ENCODE peak calls at places on chromosome 21, in six cellular contexts. P, A, X, E, V and N are unnamed samples.
A peak's percentile ranks its signal among the peaks of the same experiment; 100 is the strongest.

GRCh38 chr21:35578831-35579470 is 481.4 kb downstream of the SETD4 start:
- DNase-seq in V (peak; percentile 83), A (no peak), X (peak; percentile 27), P (no peak), E (no peak), N (no peak)

GRCh38 chr21:16072692-16073091 is 342.9 kb downstream of the USP25 start:
- DNase-seq in X (peak; percentile 85), P (no peak), E (no peak), A (no peak), V (peak; percentile 99), N (no peak)

GRCh38 chr21:35203093-35204021 is 154.3 kb upstream of the RUNX1 start:
- DNase-seq in V (peak; percentile 92), P (no peak), E (no peak), X (peak; percentile 71), A (no peak), N (no peak)

GRCh38 chr21:28608646-28609045 is 384.0 kb downstream of the LTN1 start:
- DNase-seq in A (no peak), V (peak; percentile 18), E (no peak), X (no peak), P (no peak), N (no peak)

GRCh38 chr21:45975017-45975595 is 6.5 kb upstream of the COL6A1 start:
- DNase-seq in E (no peak), P (peak; percentile 85), X (peak; percentile 57), V (peak; percentile 69), A (no peak), N (no peak)

GRCh38 chr21:35940074-35940927 is 120.0 kb downstream of the SETD4 start:
- DNase-seq in V (peak; percentile 86), A (no peak), X (peak; percentile 89), E (peak; percentile 87), P (peak; percentile 55), N (peak; percentile 27)

GRCh38 chr21:34792504-34793089 is 123.8 kb downstream of the CLIC6 start:
- DNase-seq in X (no peak), V (no peak), P (no peak), A (no peak), E (no peak), N (no peak)

GRCh38 chr21:28393279-28393678 is 599.4 kb downstream of the LTN1 start:
- DNase-seq in X (no peak), P (no peak), V (no peak), E (no peak), A (no peak), N (peak; percentile 30)

GRCh38 chr21:34669149-34669879 is 520 bp downstream of the CLIC6 start:
- DNase-seq in P (peak; percentile 63), X (no peak), E (no peak), A (peak; percentile 76), V (no peak), N (no peak)

GRCh38 chr21:30426732-30427131 is 1.0 kb upstream of the KRTAP13-3 start:
- DNase-seq in X (no peak), E (no peak), P (peak; percentile 82), A (no peak), V (no peak), N (no peak)

GRCh38 chr21:33761104-33762036 is 119.1 kb downstream of the ITSN1 start:
- DNase-seq in X (peak; percentile 97), P (no peak), A (no peak), E (peak; percentile 45), V (peak; percentile 99), N (no peak)

GRCh38 chr21:19508442-19508841 is 1104.9 kb upstream of the TMPRSS15 start:
- DNase-seq in A (no peak), V (no peak), E (no peak), X (no peak), P (no peak), N (no peak)

GRCh38 chr21:29181799-29182470 is 51.5 kb downstream of the MAP3K7CL start:
- DNase-seq in A (no peak), P (no peak), X (peak; percentile 89), E (peak; percentile 30), V (peak; percentile 88), N (no peak)

GRCh38 chr21:35222541-35222941 is 173.4 kb upstream of the RUNX1 start:
- DNase-seq in V (no peak), E (peak; percentile 94), P (no peak), A (peak; percentile 61), X (peak; percentile 39), N (peak; percentile 32)

GRCh38 chr21:37198989-37199924 is 67.9 kb downstream of the VPS26C start:
- DNase-seq in V (no peak), A (no peak), X (peak; percentile 42), P (no peak), E (no peak), N (no peak)

GRCh38 chr21:45525910-45526306 is 16.3 kb downstream of the SLC19A1 start:
- DNase-seq in E (no peak), P (peak; percentile 24), A (no peak), V (no peak), X (no peak), N (no peak)

GRCh38 chr21:26801524-26801923 is 43.7 kb downstream of the ADAMTS1 start:
- DNase-seq in E (no peak), P (no peak), V (peak; percentile 86), A (no peak), X (peak; percentile 95), N (no peak)

GRCh38 chr21:29018540-29018939 is 609 bp downstream of the RWDD2B start:
- DNase-seq in E (no peak), A (no peak), P (no peak), V (peak; percentile 35), X (peak; percentile 49), N (no peak)

GRCh38 chr21:26845750-26846035 is 484 bp upstream of the ADAMTS1 start:
- DNase-seq in X (no peak), A (no peak), V (no peak), E (no peak), P (no peak), N (no peak)

GRCh38 chr21:35697321-35697808 is 363.0 kb downstream of the SETD4 start:
- DNase-seq in V (peak; percentile 52), E (peak; percentile 93), X (peak; percentile 81), P (no peak), A (no peak), N (no peak)

GRCh38 chr21:45537111-45537745 is 5.0 kb downstream of the SLC19A1 start:
- DNase-seq in X (no peak), E (no peak), A (no peak), P (peak; percentile 30), V (no peak), N (no peak)

GRCh38 chr21:46357335-46357604 is 33.3 kb downstream of the PCNT start:
- DNase-seq in V (no peak), P (no peak), A (no peak), E (peak; percentile 64), X (no peak), N (no peak)

GRCh38 chr21:28072601-28073000 is 920.1 kb downstream of the LTN1 start:
- DNase-seq in V (no peak), A (no peak), E (no peak), P (no peak), X (no peak), N (no peak)

GRCh38 chr21:37368536-37369279 is 2.1 kb downstream of the DYRK1A start:
- DNase-seq in V (peak; percentile 79), P (peak; percentile 55), A (no peak), X (peak; percentile 28), E (no peak), N (no peak)

GRCh38 chr21:15004721-15005370 is 60.0 kb downstream of the NRIP1 start:
- DNase-seq in A (no peak), E (no peak), V (no peak), P (no peak), X (no peak), N (no peak)
- H3K4me3 ChIP-seq in A (no peak overlapping the region), E (no peak overlapping the region), V (no peak overlapping the region), P (no peak overlapping the region), X (no peak overlapping the region), N (peak overlapping the region; percentile 22)

GRCh38 chr21:38659936-38660332 is 145.8 kb upstream of the ETS2 start:
- DNase-seq in X (no peak), P (no peak), A (no peak), V (no peak), E (no peak), N (no peak)

GRCh38 chr21:38661296-38662223 is 144.2 kb upstream of the ETS2 start:
- DNase-seq in V (peak; percentile 28), E (no peak), P (peak; percentile 74), A (peak; percentile 6), X (peak; percentile 49), N (no peak)

GRCh38 chr21:38663282-38663681 is 142.4 kb upstream of the ETS2 start:
- DNase-seq in P (no peak), V (no peak), A (no peak), E (no peak), X (no peak), N (no peak)

GRCh38 chr21:38662224-38662568 is 143.5 kb upstream of the ETS2 start:
- DNase-seq in A (no peak), P (no peak), V (no peak), E (no peak), X (no peak), N (no peak)

GRCh38 chr21:38660333-38661295 is 145.1 kb upstream of the ETS2 start:
- DNase-seq in E (no peak), V (no peak), X (peak; percentile 11), A (peak; percentile 14), P (peak; percentile 67), N (no peak)
- H3K4me3 ChIP-seq in E (no peak overlapping the region), V (no peak overlapping the region), X (peak overlapping the region; percentile 27), A (no peak overlapping the region), P (peak overlapping the region; percentile 72), N (peak overlapping the region; percentile 24)

GRCh38 chr21:39387461-39388037 is 38.7 kb upstream of the HMGN1 start:
- DNase-seq in P (peak; percentile 98), X (peak; percentile 91), E (peak; percentile 80), V (peak; percentile 83), A (peak; percentile 91), N (peak; percentile 93)

GRCh38 chr21:39386899-39387298 is 38.0 kb upstream of the HMGN1 start:
- DNase-seq in V (no peak), X (no peak), P (no peak), A (no peak), E (no peak), N (no peak)

GRCh38 chr21:39385299-39386145 is 36.6 kb upstream of the HMGN1 start:
- DNase-seq in V (peak; percentile 72), E (no peak), P (no peak), A (peak; percentile 18), X (peak; percentile 89), N (no peak)

GRCh38 chr21:39384674-39385298 is 35.9 kb upstream of the HMGN1 start:
- DNase-seq in A (no peak), V (peak; percentile 74), E (no peak), X (no peak), P (no peak), N (no peak)

GRCh38 chr21:39386194-39386593 is 37.3 kb upstream of the HMGN1 start:
- DNase-seq in V (peak; percentile 51), A (no peak), E (no peak), P (no peak), X (peak; percentile 21), N (no peak)
- H3K4me3 ChIP-seq in V (peak overlapping the region; percentile 23), A (no peak overlapping the region), E (no peak overlapping the region), P (no peak overlapping the region), X (no peak overlapping the region), N (no peak overlapping the region)

DNA sequence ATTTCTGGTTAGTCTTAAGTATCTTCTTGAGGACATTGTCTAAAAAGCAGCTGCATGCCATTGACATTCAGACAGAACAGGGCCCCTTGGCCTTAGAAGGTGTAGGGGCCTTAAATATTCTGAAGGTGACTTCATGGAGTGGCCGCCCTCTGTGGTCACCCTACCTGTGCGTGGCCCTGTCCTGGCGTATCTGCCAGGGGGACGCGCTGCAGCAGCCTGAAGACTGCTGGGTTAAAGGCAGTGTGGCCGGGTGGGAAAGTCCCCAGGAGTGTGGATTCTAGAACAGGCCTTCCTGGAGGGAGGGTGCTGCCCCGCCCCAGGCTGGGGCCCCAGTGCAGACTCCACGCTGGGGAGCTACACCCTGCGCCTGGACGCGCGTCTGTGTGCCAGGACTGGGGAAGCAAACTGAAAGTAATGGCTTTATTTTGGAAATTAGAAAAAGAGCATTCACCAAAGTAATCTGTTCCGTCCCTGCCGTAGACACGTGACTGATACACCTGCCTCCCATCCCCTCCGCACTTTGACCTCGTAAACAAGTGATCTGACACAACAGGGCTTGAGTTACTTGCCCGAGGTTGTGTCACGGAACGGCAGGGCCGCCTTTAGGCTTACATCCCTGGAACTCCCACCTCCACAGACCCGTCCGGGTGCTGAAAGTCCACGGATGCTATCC is 1.8 kb downstream of the AGPAT3 start:
- DNase-seq in A (peak; percentile 74), E (peak; percentile 85), X (no peak), P (no peak), V (no peak), N (no peak)
- H3K4me3 ChIP-seq in A (peak overlapping the region; percentile 78), E (peak overlapping the region; percentile 78), X (no peak overlapping the region), P (peak overlapping the region; percentile 87), V (peak overlapping the region; percentile 63), N (no peak overlapping the region)